ENCODE peak calls at places on chromosomes 12 and 14, in six cellular contexts. Z is astrocyte; V is activated CD8-positive, alpha-beta T cell treated with anti-CD3 and anti-CD28 coated beads for 36 hours; D is psoas muscle; H is esophagus squamous epithelium; O is foreskin fibroblast. X is an unnamed sample.

GRCh38 chr14:65258391-65258790 is 154.1 kb upstream of the FUT8 start:
- DNase-seq in V (no peak), Z (peak; percentile 84), D (no peak), H (no peak), O (peak; percentile 76), X (peak; percentile 60)

GRCh38 chr12:123106640-123107359 is 44.1 kb downstream of the PITPNM2 start:
- DNase-seq in H (no peak), D (peak; percentile 41), O (no peak), V (peak; percentile 90), Z (no peak), X (no peak)

GRCh38 chr12:127161466-127161865 is 1105.5 kb upstream of the TMEM132C start:
- DNase-seq in H (no peak), V (no peak), D (no peak), O (no peak), Z (no peak), X (no peak)

GRCh38 chr12:102824218-102824835 is 92.7 kb downstream of the PAH start:
- DNase-seq in H (no peak), D (peak; percentile 27), V (peak; percentile 15), Z (no peak), O (peak; percentile 1), X (no peak)

GRCh38 chr12:29278673-29279420 is 102.1 kb downstream of the ERGIC2 start:
- DNase-seq in Z (peak; percentile 52), V (no peak), O (peak; percentile 61), H (no peak), D (no peak), X (no peak)

GRCh38 chr12:14240873-14241220 is 124.6 kb upstream of the ATF7IP start:
- DNase-seq in V (no peak), O (no peak), D (no peak), Z (no peak), H (no peak), X (no peak)

GRCh38 chr14:69151458-69152180 is 1.3 kb downstream of the DCAF5 start:
- DNase-seq in V (peak; percentile 82), D (peak; percentile 71), O (peak; percentile 62), H (peak; percentile 15), Z (peak; percentile 53), X (peak; percentile 48)

GRCh38 chr14:77186911-77187648 is 5.5 kb downstream of the TMEM63C start:
- DNase-seq in D (peak; percentile 26), O (peak; percentile 9), Z (peak; percentile 90), V (no peak), H (no peak), X (no peak)

GRCh38 chr12:112992541-112993398 is 14.5 kb downstream of the OAS2 start:
- DNase-seq in Z (peak; percentile 27), V (peak; percentile 75), D (peak; percentile 29), H (no peak), O (peak; percentile 36), X (peak; percentile 59)

GRCh38 chr12:57756406-57757341 is 1.8 kb downstream of the MARCHF9 start:
- DNase-seq in V (peak; percentile 81), H (no peak), Z (no peak), D (no peak), O (no peak), X (no peak)

GRCh38 chr12:122001379-122002209 is 20.1 kb upstream of the BCL7A start:
- DNase-seq in V (no peak), Z (no peak), D (no peak), H (no peak), O (no peak), X (no peak)

GRCh38 chr12:124769166-124769530 is 94.5 kb downstream of the SCARB1 start:
- DNase-seq in H (no peak), O (no peak), Z (no peak), D (no peak), V (no peak), X (no peak)

GRCh38 chr14:53501361-53502320 is 348.5 kb upstream of the DDHD1 start:
- DNase-seq in Z (peak; percentile 64), D (no peak), V (no peak), O (peak; percentile 40), H (no peak), X (peak; percentile 48)

GRCh38 chr12:121805171-121805687 is 1.4 kb downstream of the SETD1B start:
- DNase-seq in V (no peak), D (peak; percentile 17), H (no peak), Z (no peak), O (no peak), X (no peak)

GRCh38 chr12:95532851-95533250 is 18.4 kb downstream of the USP44 start:
- DNase-seq in H (no peak), Z (peak; percentile 72), D (no peak), O (peak; percentile 12), V (peak; percentile 25), X (peak; percentile 20)

GRCh38 chr12:102964872-102965271 is 7.4 kb downstream of the ASCL1 start:
- DNase-seq in H (no peak), V (peak; percentile 52), Z (no peak), D (no peak), O (no peak), X (no peak)

GRCh38 chr12:34389378-34390170 is 367.3 kb downstream of the ALG10 start:
- DNase-seq in V (no peak), D (no peak), Z (no peak), H (no peak), O (no peak), X (no peak)

GRCh38 chr12:50985322-50985721 is 33.0 kb downstream of the HIGD1C start:
- DNase-seq in H (no peak), Z (peak; percentile 70), V (peak; percentile 10), O (peak; percentile 76), D (no peak), X (peak; percentile 80)

GRCh38 chr12:123951467-123951866 is 21.2 kb downstream of the CCDC92 start:
- DNase-seq in H (no peak), D (no peak), V (no peak), O (no peak), Z (no peak), X (no peak)

GRCh38 chr12:92294676-92295440 is 149.2 kb upstream of the BTG1 start:
- DNase-seq in D (no peak), V (no peak), H (no peak), O (no peak), Z (peak; percentile 66), X (no peak)

GRCh38 chr14:95533391-95533821 is 1.4 kb upstream of the GLRX5 start:
- DNase-seq in O (no peak), V (peak; percentile 59), Z (peak; percentile 42), H (no peak), D (no peak), X (peak; percentile 45)

GRCh38 chr14:65238456-65238855 is 136.1 kb upstream of the MAX start:
- DNase-seq in Z (peak; percentile 91), D (no peak), H (no peak), V (no peak), O (peak; percentile 86), X (peak; percentile 80)

GRCh38 chr14:80425686-80426085 is 214.4 kb upstream of the DIO2 start:
- DNase-seq in H (no peak), D (no peak), O (peak; percentile 89), Z (peak; percentile 100), V (no peak), X (peak; percentile 98)

GRCh38 chr12:112230136-112230535 is 104.8 kb downstream of the TRAFD1 start:
- DNase-seq in D (no peak), O (no peak), H (no peak), Z (no peak), V (no peak), X (no peak)

GRCh38 chr12:118436002-118436724 is 59.8 kb downstream of the SUDS3 start:
- DNase-seq in V (peak; percentile 7), D (no peak), O (no peak), H (no peak), Z (no peak), X (peak; percentile 11)

GRCh38 chr12:7060353-7060954 is at the start of gene C1S:
- DNase-seq in V (no peak), H (no peak), D (peak; percentile 69), Z (peak; percentile 92), O (peak; percentile 95), X (peak; percentile 94)

GRCh38 chr12:89140580-89141236 is 211.6 kb downstream of the DUSP6 start:
- DNase-seq in V (no peak), H (no peak), O (peak; percentile 56), Z (peak; percentile 52), D (peak; percentile 55), X (no peak)

GRCh38 chr12:27085654-27086053 is 3.3 kb upstream of the C12orf71 start:
- DNase-seq in D (no peak), V (no peak), Z (no peak), O (no peak), H (no peak), X (no peak)

GRCh38 chr12:27083861-27084271 is 1.5 kb upstream of the C12orf71 start:
- DNase-seq in Z (peak; percentile 56), D (no peak), V (no peak), H (no peak), O (peak; percentile 28), X (peak; percentile 65)

GRCh38 chr12:27077586-27077985 is 4.8 kb downstream of the C12orf71 start:
- DNase-seq in Z (no peak), D (no peak), O (no peak), H (no peak), V (no peak), X (no peak)

GRCh38 chr12:27076930-27077329 is 5.4 kb downstream of the C12orf71 start:
- DNase-seq in D (no peak), Z (no peak), H (no peak), O (no peak), V (no peak), X (peak; percentile 57)

DNA sequence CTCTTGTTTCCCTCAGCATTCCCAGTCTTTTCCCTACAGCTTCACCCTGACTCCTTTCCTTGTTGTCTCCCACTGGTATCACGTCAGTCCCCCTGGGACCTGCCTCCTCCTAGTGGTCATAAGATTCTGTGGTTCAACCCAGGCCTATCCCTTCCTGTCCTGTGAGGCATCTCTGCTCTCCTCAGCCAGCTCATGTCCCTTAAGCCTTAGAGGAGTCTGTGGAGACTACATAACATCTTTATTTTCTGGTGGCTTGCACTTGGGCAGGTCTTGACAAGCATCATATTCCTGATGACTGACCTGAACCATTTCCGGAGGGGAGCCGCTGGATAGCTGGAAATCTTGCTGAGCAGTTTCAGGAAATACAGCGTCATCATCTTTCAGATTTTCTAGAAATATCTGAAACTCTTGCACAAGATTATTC is 698 bp downstream of the C12orf71 start:
- DNase-seq in H (no peak), Z (no peak), V (no peak), O (no peak), D (no peak), X (no peak)
- TF ChIP-seq CTCF in H (no peak), Z (no peak), V (no peak), O (no peak), D (no peak), X (peak; percentile 38)

DNA sequence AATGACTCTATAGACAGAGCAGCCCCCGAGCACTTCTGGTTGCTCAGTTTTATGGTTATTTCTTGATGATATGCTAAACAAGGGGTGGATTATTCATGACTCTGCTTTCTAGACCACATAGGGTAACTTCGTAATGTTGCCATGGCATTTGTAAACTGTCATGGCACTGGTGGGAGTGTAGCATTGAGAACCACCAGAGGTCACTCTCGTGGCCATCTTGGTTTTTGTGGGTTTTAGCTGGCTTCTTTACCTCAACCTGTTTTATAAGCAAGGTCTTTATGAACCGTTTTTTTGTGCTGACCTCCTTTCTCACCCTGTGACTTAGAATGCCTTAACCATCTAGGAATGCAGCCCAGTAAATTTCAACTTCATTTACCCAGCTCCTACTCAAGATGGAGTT is 1036.2 kb upstream of the FLRT2 start:
- DNase-seq in D (no peak), O (no peak), H (no peak), Z (peak; percentile 23), V (no peak), X (peak; percentile 7)
- TF ChIP-seq CTCF in D (no peak), O (no peak), H (no peak), Z (no peak), V (no peak), X (peak; percentile 27)

GRCh38 chr14:104827173-104828055 is 26.5 kb downstream of the ZBTB42 start:
- DNase-seq in O (no peak), H (no peak), Z (peak; percentile 23), V (peak; percentile 70), D (no peak), X (peak; percentile 21)
- TF ChIP-seq CTCF in O (peak; percentile 48), H (no peak), Z (peak; percentile 25), V (peak; percentile 63), D (peak; percentile 23), X (peak; percentile 68)

GRCh38 chr14:23299558-23299957 is 3.1 kb downstream of the PPP1R3E start:
- DNase-seq in D (no peak), V (no peak), H (no peak), O (no peak), Z (peak; percentile 39), X (peak; percentile 72)
- TF ChIP-seq CTCF in D (peak; percentile 16), V (peak; percentile 30), H (no peak), O (peak; percentile 27), Z (peak; percentile 8), X (peak; percentile 70)